ENCODE peak calls at places on chromosomes 11 and 22, in eight cellular contexts. I, N, F, T, U, X, E and Q are unnamed samples.

GRCh38 chr22:27780161-27780575 is 21.4 kb downstream of the MN1 start:
- DNase-seq in I (no peak), U (no peak), E (no peak), X (peak; percentile 21), N (no peak), T (no peak), F (no peak), Q (no peak)

GRCh38 chr11:70603064-70603755 is 204.9 kb downstream of the CTTN start:
- DNase-seq in U (no peak), N (no peak), F (no peak), T (no peak), E (no peak), I (no peak), X (no peak), Q (no peak)

GRCh38 chr11:78196661-78197091 is 8.0 kb downstream of the USP35 start:
- DNase-seq in N (no peak), F (no peak), E (no peak), T (no peak), U (no peak), I (no peak), X (no peak), Q (no peak)

GRCh38 chr11:65288706-65289536 is 25.7 kb upstream of the CDC42EP2 start:
- DNase-seq in E (no peak), N (no peak), T (no peak), X (peak; percentile 20), U (no peak), F (no peak), I (no peak), Q (no peak)

GRCh38 chr22:50348058-50348457 is 4.9 kb downstream of the PPP6R2 start:
- DNase-seq in N (no peak), E (no peak), F (no peak), I (no peak), T (no peak), U (no peak), X (no peak), Q (no peak)

GRCh38 chr22:29871684-29872083 is 11.3 kb upstream of the MTMR3 start:
- DNase-seq in I (no peak), U (no peak), N (no peak), X (no peak), T (no peak), E (no peak), F (no peak), Q (no peak)

GRCh38 chr22:32830473-32830872 is 29.0 kb downstream of the TIMP3 start:
- DNase-seq in U (no peak), E (no peak), F (no peak), I (no peak), T (no peak), X (no peak), N (no peak), Q (no peak)

GRCh38 chr11:125382211-125382807 is 113.8 kb downstream of the FEZ1 start:
- DNase-seq in F (no peak), U (no peak), E (no peak), N (no peak), I (no peak), T (no peak), X (no peak), Q (no peak)

GRCh38 chr11:121649798-121650197 is 197.0 kb upstream of the SORL1-AS1 start:
- DNase-seq in U (no peak), I (no peak), X (no peak), T (no peak), E (no peak), N (no peak), F (no peak), Q (no peak)

GRCh38 chr22:43993072-43993760 is 30.9 kb upstream of the PARVB start:
- DNase-seq in F (peak; percentile 69), E (peak; percentile 55), X (peak; percentile 55), I (peak; percentile 23), T (peak; percentile 60), N (peak; percentile 88), U (peak; percentile 76), Q (peak; percentile 68)

GRCh38 chr11:69465236-69466000 is 16.0 kb upstream of the LINC01488 start:
- DNase-seq in I (no peak), X (peak; percentile 33), U (no peak), T (no peak), F (no peak), E (no peak), N (no peak), Q (no peak)

GRCh38 chr22:49673048-49673447 is 154.6 kb downstream of the BRD1 start:
- DNase-seq in N (no peak), X (no peak), U (no peak), I (no peak), T (no peak), F (no peak), E (no peak), Q (no peak)

GRCh38 chr11:10930224-10930960 is 72.5 kb upstream of the ZBED5 start:
- DNase-seq in I (no peak), X (no peak), E (no peak), F (no peak), N (peak; percentile 51), U (no peak), T (no peak), Q (no peak)

GRCh38 chr22:46589871-46590271 is 30.3 kb upstream of the GRAMD4 start:
- DNase-seq in E (no peak), F (no peak), I (no peak), T (no peak), U (no peak), X (no peak), N (no peak), Q (no peak)

GRCh38 chr22:23289851-23290724 is 109.8 kb downstream of the BCR start:
- DNase-seq in U (peak; percentile 81), X (peak; percentile 61), T (peak; percentile 79), N (peak; percentile 84), I (no peak), E (peak; percentile 49), F (peak; percentile 60), Q (peak; percentile 75)

GRCh38 chr11:131868769-131869482 is 498.5 kb downstream of the NTM start:
- DNase-seq in E (no peak), X (no peak), N (no peak), F (no peak), U (no peak), T (no peak), I (no peak), Q (no peak)

GRCh38 chr11:69295995-69296889 is 2.3 kb downstream of the MYEOV start:
- DNase-seq in T (peak; percentile 63), N (no peak), F (peak; percentile 60), X (peak; percentile 96), U (peak; percentile 78), I (peak; percentile 47), E (no peak), Q (peak; percentile 85)

GRCh38 chr11:105130189-105130813 is 9.3 kb downstream of the CARD18 start:
- DNase-seq in U (no peak), T (no peak), X (peak; percentile 31), E (no peak), N (no peak), I (no peak), F (no peak), Q (no peak)

GRCh38 chr11:46305295-46305694 is 27.8 kb downstream of the CREB3L1 start:
- DNase-seq in N (no peak), F (peak; percentile 37), U (no peak), I (no peak), T (no peak), E (no peak), X (peak; percentile 63), Q (no peak)

GRCh38 chr22:37633693-37634504 is 5.6 kb upstream of the SH3BP1 start:
- DNase-seq in F (peak; percentile 65), I (no peak), T (peak; percentile 71), E (peak; percentile 53), N (peak; percentile 93), X (no peak), U (peak; percentile 93), Q (peak; percentile 50)

GRCh38 chr11:62925308-62925707 is 4.1 kb upstream of the CHRM1 start:
- DNase-seq in U (no peak), X (no peak), N (no peak), E (no peak), I (no peak), F (no peak), T (no peak), Q (no peak)